ENCODE peak calls at places on chromosomes 7 and 10, in six cellular contexts. S is A549, C is upper lobe of left lung, G is HepG2, B is K562, J is GM12878. U is an unnamed sample.

GRCh38 chr7:143408247-143408685 is 390 bp downstream of the EPHA1 start:
- ATAC-seq in S (peak; percentile 24), C (no peak), G (peak; percentile 86), B (no peak), J (peak; percentile 13), U (no peak)

GRCh38 chr10:91487914-91488577 is 77.9 kb downstream of the HECTD2 start:
- ATAC-seq in S (no peak), C (no peak), G (no peak), B (no peak), J (no peak), U (no peak)

GRCh38 chr7:132345030-132345429 is 231.2 kb downstream of the PLXNA4 start:
- ATAC-seq in S (no peak), C (no peak), G (no peak), B (no peak), J (no peak), U (no peak)

GRCh38 chr10:87696922-87697714 is 37.4 kb downstream of the PAPSS2 start:
- ATAC-seq in S (no peak), C (no peak), G (no peak), B (no peak), J (no peak), U (no peak)

GRCh38 chr10:43076876-43077420 is at the start of gene RET:
- ATAC-seq in S (peak; percentile 62), C (peak; percentile 16), G (no peak), B (peak; percentile 72), J (no peak), U (no peak)

GRCh38 chr10:24674892-24675632 is 48.6 kb downstream of the ARHGAP21 start:
- ATAC-seq in S (no peak), C (no peak), G (no peak), B (peak; percentile 30), J (peak; percentile 22), U (no peak)

GRCh38 chr7:25118048-25118753 is 6.9 kb downstream of the CYCS start:
- ATAC-seq in S (no peak), C (no peak), G (no peak), B (peak; percentile 14), J (peak; percentile 68), U (no peak)

GRCh38 chr10:35794703-35795102 is 152.6 kb upstream of the FZD8 start:
- ATAC-seq in S (no peak), C (no peak), G (no peak), B (peak; percentile 60), J (no peak), U (no peak)

GRCh38 chr7:124811341-124811740 is 45.7 kb upstream of the GPR37 start:
- ATAC-seq in S (no peak), C (no peak), G (no peak), B (no peak), J (peak; percentile 66), U (no peak)

GRCh38 chr7:50580053-50580452 is 14.8 kb upstream of the DDC start:
- ATAC-seq in S (no peak), C (no peak), G (peak; percentile 28), B (no peak), J (no peak), U (no peak)

GRCh38 chr7:142177869-142178268 is 66.4 kb downstream of the MGAM2 start:
- ATAC-seq in S (no peak), C (no peak), G (no peak), B (no peak), J (no peak), U (no peak)

GRCh38 chr7:24455813-24456525 is 117.3 kb upstream of the PALS2 start:
- ATAC-seq in S (no peak), C (no peak), G (no peak), B (no peak), J (peak; percentile 87), U (no peak)

GRCh38 chr7:105206985-105207384 is 181.7 kb downstream of the SRPK2 start:
- ATAC-seq in S (no peak), C (no peak), G (no peak), B (no peak), J (peak; percentile 37), U (no peak)

GRCh38 chr10:95544783-95545500 is 16.2 kb downstream of the SORBS1 start:
- ATAC-seq in S (no peak), C (no peak), G (no peak), B (peak; percentile 62), J (no peak), U (no peak)

GRCh38 chr10:79405221-79405994 is 40.0 kb downstream of the ZCCHC24 start:
- ATAC-seq in S (no peak), C (no peak), G (no peak), B (peak; percentile 15), J (no peak), U (no peak)

GRCh38 chr7:106795877-106796231 is 69.2 kb upstream of the PIK3CG start:
- ATAC-seq in S (no peak), C (no peak), G (no peak), B (no peak), J (peak; percentile 87), U (no peak)

GRCh38 chr7:40306596-40306995 is 171.8 kb downstream of the SUGCT start:
- ATAC-seq in S (no peak), C (no peak), G (no peak), B (no peak), J (no peak), U (no peak)

GRCh38 chr7:131664570-131664969 is 108.1 kb upstream of the PODXL start:
- ATAC-seq in S (no peak), C (no peak), G (no peak), B (no peak), J (no peak), U (no peak)

GRCh38 chr7:120404042-120404441 is 131.1 kb downstream of the KCND2 start:
- ATAC-seq in S (no peak), C (no peak), G (no peak), B (no peak), J (peak; percentile 50), U (no peak)

GRCh38 chr10:89219512-89220218 is 12.5 kb upstream of the CH25H start:
- ATAC-seq in S (no peak), C (peak; percentile 9), G (no peak), B (no peak), J (no peak), U (no peak)

GRCh38 chr7:150388709-150389531 is 9.8 kb downstream of the ZNF775 start:
- ATAC-seq in S (peak; percentile 87), C (peak; percentile 80), G (peak; percentile 93), B (peak; percentile 61), J (peak; percentile 27), U (peak; percentile 91)

GRCh38 chr10:37728830-37729229 is 128.6 kb downstream of the ZNF248 start:
- ATAC-seq in S (no peak), C (no peak), G (peak; percentile 59), B (no peak), J (no peak), U (no peak)
- TF ChIP-seq EP300 in S (no peak), C (no peak), G (no peak), B (no peak), J (no peak), U (no peak)

DNA sequence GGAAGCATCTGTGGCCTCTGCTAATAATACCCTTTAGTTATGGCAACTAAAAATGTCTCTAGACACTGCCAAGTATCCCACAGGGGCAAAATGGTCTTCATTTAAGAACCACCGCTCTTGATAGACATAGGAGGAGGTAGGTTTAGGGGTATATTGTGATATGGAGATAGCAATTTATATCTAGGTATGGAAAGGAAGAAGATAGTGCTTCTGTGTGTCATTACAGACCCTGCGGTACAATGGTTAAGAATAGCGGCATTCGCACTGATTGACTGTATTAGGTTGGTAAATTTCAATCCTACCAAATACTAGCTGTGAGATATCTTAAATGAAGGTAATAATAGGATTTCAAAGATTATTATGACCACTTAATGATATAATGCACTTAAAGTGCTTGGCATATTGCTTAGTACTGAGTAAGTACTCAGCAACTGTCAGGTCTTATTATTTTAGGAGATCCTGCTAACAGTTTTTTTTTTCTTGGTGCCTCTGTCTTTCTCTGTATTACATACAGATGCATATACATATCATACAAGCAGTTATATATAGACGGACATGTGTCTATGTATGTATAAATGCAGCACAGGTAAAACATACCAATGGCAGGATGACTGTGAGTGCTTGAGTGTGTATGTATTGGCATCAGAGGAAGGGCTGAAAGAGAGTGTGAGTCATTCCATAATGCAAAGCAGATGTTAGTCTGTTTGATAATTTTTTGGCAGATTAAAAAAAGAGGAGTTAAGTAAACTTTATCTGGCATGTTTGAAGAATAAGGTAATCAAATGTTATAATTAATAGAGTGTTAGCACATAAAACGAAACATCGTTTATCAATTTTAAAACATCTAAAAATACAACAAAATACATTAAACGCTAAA is 50.0 kb upstream of the ITGB8 start:
- ATAC-seq in S (no peak), C (peak; percentile 66), G (no peak), B (peak; percentile 61), J (peak; percentile 23), U (no peak)
- TF ChIP-seq EP300 in S (no peak), C (no peak), G (no peak), B (no peak), J (no peak), U (no peak)

DNA sequence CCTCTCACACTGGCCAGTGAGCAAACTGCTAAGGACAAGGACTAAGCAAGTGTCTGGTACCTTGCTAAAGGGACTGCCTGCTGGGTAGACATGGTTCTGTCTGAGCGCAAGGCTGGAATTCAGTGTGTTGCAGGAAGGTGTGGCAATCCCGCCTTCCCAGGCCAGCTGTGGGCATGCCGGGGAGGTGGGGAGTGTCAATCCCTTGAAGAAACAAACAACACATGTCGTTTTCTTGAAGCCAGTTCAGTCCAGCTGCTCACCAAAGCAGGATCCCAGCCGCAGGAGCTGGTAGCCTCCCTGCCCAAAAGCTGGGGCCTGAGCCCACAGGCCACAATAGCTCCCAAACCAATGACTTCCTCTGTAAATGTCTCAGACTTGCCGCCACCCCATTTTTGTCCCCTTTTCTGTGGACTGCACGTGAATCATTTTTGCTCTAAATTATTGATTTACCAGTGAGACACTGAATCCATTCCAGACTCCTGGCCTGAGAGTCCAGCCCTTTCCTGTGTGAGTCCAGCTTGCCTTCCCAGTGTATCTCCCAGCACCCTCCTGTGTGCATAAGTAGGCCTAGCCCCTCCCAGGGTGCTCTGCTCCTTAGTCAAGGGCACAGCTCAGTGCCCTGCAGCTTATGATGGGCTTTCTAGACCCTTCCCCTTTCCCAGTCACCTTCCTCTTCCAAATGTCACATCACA is 166.8 kb downstream of the RGS10 start:
- ATAC-seq in S (no peak), C (peak; percentile 12), G (no peak), B (no peak), J (no peak), U (peak; percentile 62)
- TF ChIP-seq EP300 in S (no peak), C (no peak), G (no peak), B (no peak), J (no peak), U (no peak)

GRCh38 chr10:7610651-7611389 is 55.9 kb downstream of the ITIH5 start:
- ATAC-seq in S (no peak), C (peak; percentile 83), G (no peak), B (peak; percentile 68), J (no peak), U (peak; percentile 91)
- TF ChIP-seq EP300 in S (no peak), C (no peak), G (no peak), B (peak; percentile 65), J (no peak), U (no peak)

DNA sequence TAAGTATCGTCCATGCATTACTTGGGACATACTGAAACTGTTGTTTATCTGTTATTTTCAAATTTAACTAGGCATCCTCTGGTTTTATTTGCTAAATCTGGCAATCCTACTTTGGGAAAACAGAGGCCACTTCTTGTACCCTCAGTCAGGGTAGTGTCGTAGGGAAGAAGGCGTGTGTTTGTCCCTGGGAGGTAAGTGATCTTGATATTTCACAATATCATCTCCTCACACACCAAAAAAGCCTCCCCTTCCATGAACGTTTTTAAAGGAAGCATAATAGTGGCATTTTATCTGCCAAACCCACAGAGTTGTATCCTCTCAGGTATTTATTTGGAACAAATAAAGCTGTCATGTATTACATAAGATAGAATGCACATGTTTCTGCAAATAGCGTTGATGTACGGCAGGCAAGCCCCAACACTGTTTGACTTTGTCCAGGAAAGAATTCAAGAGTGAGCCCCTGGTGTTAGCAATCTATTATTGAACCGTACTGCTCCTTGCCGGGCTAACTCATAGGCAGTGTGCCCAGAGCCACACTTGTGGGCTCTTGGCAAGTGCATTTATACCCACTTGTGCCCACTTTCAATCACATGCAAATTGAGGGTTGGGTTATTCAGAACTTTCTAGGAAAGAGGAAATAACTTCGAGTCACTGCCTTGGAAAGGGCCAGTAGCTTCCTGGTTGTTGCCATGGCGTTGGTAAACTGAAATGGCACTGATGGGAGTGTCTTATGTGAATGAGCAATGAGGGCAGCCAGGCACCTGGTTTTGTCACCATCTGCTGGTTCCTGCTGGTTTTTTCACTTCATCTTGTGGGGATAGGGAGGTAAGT is 266.0 kb downstream of the USP6NL start:
- ATAC-seq in S (peak; percentile 72), C (peak; percentile 78), G (peak; percentile 56), B (no peak), J (peak; percentile 82), U (no peak)
- TF ChIP-seq EP300 in S (no peak), C (no peak), G (no peak), B (no peak), J (no peak), U (no peak)

U was measured in gastroesophageal sphincter.